ENCODE peak calls at places on chromosome 13, in nine cellular contexts. F is lung; S is stimulated activated CD4-positive, alpha-beta T cell treated with anti-CD3 and anti-CD28 coated beads, TNF-alpha, amount 100 ng/mL, for 4 hours; U is left cardiac atrium; D is HTR-8/SVneo; B is SW 1271; L is pons; R is amniotic stem cell; K is astrocyte of the spinal cord. N is an unnamed sample.

GRCh38 chr13:79485014-79485441 is 4.1 kb downstream of the NDFIP2 start:
- DNase-seq in F (no peak), S (no peak), U (no peak), D (peak; percentile 32), B (peak; percentile 19), L (no peak), R (peak; percentile 57), K (peak; percentile 86), N (peak; percentile 97)

GRCh38 chr13:79445968-79446645 is 34.8 kb upstream of the NDFIP2 start:
- DNase-seq in F (no peak), S (no peak), U (no peak), D (no peak), B (no peak), L (no peak), R (no peak), K (no peak), N (no peak)

GRCh38 chr13:29369060-29369743 is 226.3 kb downstream of the SLC7A1 start:
- DNase-seq in F (no peak), S (no peak), U (no peak), D (peak; percentile 17), B (peak; percentile 41), L (peak; percentile 83), R (no peak), K (peak; percentile 40), N (peak; percentile 4)

GRCh38 chr13:48483589-48483988 is 49.3 kb downstream of the RCBTB2 start:
- DNase-seq in F (no peak), S (no peak), U (no peak), D (no peak), B (no peak), L (no peak), R (no peak), K (no peak), N (no peak)

GRCh38 chr13:66780814-66781213 is 449.3 kb downstream of the PCDH9 start:
- DNase-seq in F (no peak), S (no peak), U (no peak), D (no peak), B (no peak), L (no peak), R (no peak), K (peak; percentile 2), N (no peak)

GRCh38 chr13:52345048-52345447 is 60.9 kb downstream of the THSD1 start:
- DNase-seq in F (no peak), S (no peak), U (no peak), D (no peak), B (no peak), L (no peak), R (no peak), K (peak; percentile 61), N (no peak)

GRCh38 chr13:21225841-21226581 is 49.6 kb downstream of the MRPL57 start:
- DNase-seq in F (peak; percentile 23), S (no peak), U (no peak), D (no peak), B (no peak), L (no peak), R (no peak), K (no peak), N (no peak)

GRCh38 chr13:71964491-71965108 is 97.6 kb upstream of the DACH1 start:
- DNase-seq in F (no peak), S (no peak), U (no peak), D (no peak), B (no peak), L (peak; percentile 1), R (no peak), K (peak; percentile 13), N (no peak)

GRCh38 chr13:79451500-79451962 is 29.4 kb upstream of the NDFIP2 start:
- DNase-seq in F (no peak), S (peak; percentile 88), U (no peak), D (peak; percentile 31), B (no peak), L (no peak), R (peak; percentile 90), K (peak; percentile 92), N (peak; percentile 20)

GRCh38 chr13:51861728-51862300 is at the start of gene CCDC70:
- DNase-seq in F (no peak), S (no peak), U (no peak), D (peak; percentile 18), B (no peak), L (no peak), R (no peak), K (peak; percentile 36), N (no peak)

GRCh38 chr13:82248713-82249112 is 1633.6 kb downstream of the SLITRK1 start:
- DNase-seq in F (no peak), S (no peak), U (no peak), D (no peak), B (no peak), L (no peak), R (no peak), K (no peak), N (no peak)

GRCh38 chr13:79830945-79831344 is 350.0 kb downstream of the NDFIP2 start:
- DNase-seq in F (no peak), S (no peak), U (no peak), D (no peak), B (no peak), L (no peak), R (no peak), K (no peak), N (no peak)

GRCh38 chr13:112842931-112843391 is 126.1 kb upstream of the MCF2L start:
- DNase-seq in F (no peak), S (no peak), U (no peak), D (no peak), B (no peak), L (no peak), R (no peak), K (no peak), N (no peak)

GRCh38 chr13:112819816-112820215 is 130.0 kb downstream of the ATP11A start:
- DNase-seq in F (no peak), S (no peak), U (no peak), D (no peak), B (no peak), L (no peak), R (no peak), K (no peak), N (no peak)

GRCh38 chr13:34255695-34256094 is 437.7 kb downstream of the RFC3 start:
- DNase-seq in F (no peak), S (no peak), U (no peak), D (no peak), B (no peak), L (no peak), R (no peak), K (no peak), N (no peak)

GRCh38 chr13:80374453-80374852 is 33.5 kb upstream of the SPRY2 start:
- DNase-seq in F (no peak), S (no peak), U (peak; percentile 37), D (no peak), B (no peak), L (no peak), R (no peak), K (no peak), N (no peak)

GRCh38 chr13:70893832-70894231 is 785.6 kb upstream of the KLHL1 start:
- DNase-seq in F (no peak), S (no peak), U (no peak), D (no peak), B (no peak), L (no peak), R (no peak), K (peak; percentile 23), N (no peak)

GRCh38 chr13:23618341-23618740 is 48.1 kb downstream of the TNFRSF19 start:
- DNase-seq in F (no peak), S (no peak), U (no peak), D (peak; percentile 25), B (no peak), L (no peak), R (no peak), K (peak; percentile 98), N (no peak)

GRCh38 chr13:109949395-109949794 is 163.0 kb upstream of the IRS2 start:
- DNase-seq in F (no peak), S (no peak), U (no peak), D (no peak), B (no peak), L (no peak), R (no peak), K (no peak), N (no peak)

GRCh38 chr13:73244486-73244885 is 185.7 kb downstream of the KLF5 start:
- DNase-seq in F (no peak), S (no peak), U (no peak), D (no peak), B (no peak), L (no peak), R (no peak), K (no peak), N (no peak)

GRCh38 chr13:50421457-50422130 is 406.4 kb downstream of the KCNRG start:
- DNase-seq in F (no peak), S (no peak), U (no peak), D (no peak), B (no peak), L (no peak), R (no peak), K (peak; percentile 33), N (peak; percentile 83)

GRCh38 chr13:74675185-74675584 is 541.0 kb upstream of the KLF12 start:
- DNase-seq in F (no peak), S (no peak), U (no peak), D (no peak), B (no peak), L (no peak), R (no peak), K (peak; percentile 15), N (no peak)

GRCh38 chr13:32228330-32229041 is 86.7 kb downstream of the ZAR1L start:
- DNase-seq in F (no peak), S (no peak), U (no peak), D (no peak), B (no peak), L (peak; percentile 28), R (no peak), K (peak; percentile 75), N (no peak)

GRCh38 chr13:110030394-110030928 is 244.1 kb upstream of the IRS2 start:
- DNase-seq in F (no peak), S (no peak), U (no peak), D (no peak), B (no peak), L (no peak), R (no peak), K (no peak), N (no peak)

GRCh38 chr13:40221460-40222201 is 444.8 kb downstream of the FOXO1 start:
- DNase-seq in F (no peak), S (no peak), U (no peak), D (no peak), B (no peak), L (no peak), R (no peak), K (peak; percentile 72), N (peak; percentile 46)

GRCh38 chr13:102847272-102848234 is 1.7 kb downstream of the ERCC5 start:
- DNase-seq in F (no peak), S (no peak), U (no peak), D (no peak), B (peak; percentile 0), L (peak; percentile 63), R (peak; percentile 1), K (peak; percentile 59), N (no peak)

N was measured in PC-9.